ENCODE peak calls at places on chromosomes 13 and 19, in five cellular contexts. B, D, K, G and I are unnamed samples.

GRCh38 chr19:612941-613340 is 20.4 kb downstream of the POLRMT start:
- DNase-seq in B (no peak), D (no peak), K (no peak), G (no peak), I (no peak)

GRCh38 chr13:50224534-50224933 is 209.3 kb downstream of the KCNRG start:
- DNase-seq in B (no peak), K (no peak), D (peak; percentile 54), G (no peak), I (no peak)

GRCh38 chr19:47778954-47779351 is 450 bp downstream of the SELENOW start:
- DNase-seq in B (peak; percentile 38), K (peak; percentile 22), D (no peak), G (no peak), I (peak; percentile 36)

GRCh38 chr13:104936304-104936703 is 1599.2 kb downstream of the EFNB2 start:
- DNase-seq in D (peak; percentile 2), G (no peak), B (no peak), K (peak; percentile 3), I (no peak)

GRCh38 chr13:35157143-35157755 is 215.2 kb downstream of the NBEA start:
- DNase-seq in B (peak; percentile 62), D (peak; percentile 72), G (no peak), K (peak; percentile 66), I (peak; percentile 62)

GRCh38 chr13:61078976-61079770 is 336.5 kb downstream of the PCDH20 start:
- DNase-seq in G (no peak), K (no peak), B (no peak), D (no peak), I (no peak)

GRCh38 chr19:44002212-44002565 is 568 bp upstream of the ZNF230 start:
- DNase-seq in B (no peak), K (no peak), D (no peak), G (no peak), I (no peak)

GRCh38 chr19:30070970-30071632 is 129.1 kb downstream of the URI1 start:
- DNase-seq in K (no peak), B (no peak), G (no peak), D (no peak), I (no peak)

GRCh38 chr19:41604831-41605230 is 22.0 kb downstream of the CEACAM4 start:
- DNase-seq in K (no peak), G (no peak), D (no peak), B (no peak), I (no peak)

GRCh38 chr13:44128522-44128921 is 245.1 kb upstream of the SERP2 start:
- DNase-seq in B (no peak), K (no peak), G (no peak), D (peak; percentile 40), I (no peak)

GRCh38 chr13:45411226-45411625 is 6.9 kb downstream of the SLC25A30 start:
- DNase-seq in G (no peak), B (no peak), D (no peak), K (no peak), I (no peak)

GRCh38 chr19:48596237-48596636 is 10.3 kb upstream of the SPACA4 start:
- DNase-seq in G (no peak), B (no peak), K (no peak), D (no peak), I (no peak)

GRCh38 chr19:30784850-30785459 is 412.8 kb downstream of the ZNF536 start:
- DNase-seq in B (peak; percentile 52), K (peak; percentile 22), D (peak; percentile 45), G (peak; percentile 79), I (peak; percentile 50)

GRCh38 chr13:79481685-79482052 is 714 bp downstream of the NDFIP2 start:
- DNase-seq in G (no peak), B (peak; percentile 25), K (no peak), D (no peak), I (peak; percentile 50)

GRCh38 chr13:48775285-48775684 is 121.6 kb downstream of the CYSLTR2 start:
- DNase-seq in D (no peak), B (no peak), G (no peak), K (no peak), I (no peak)

GRCh38 chr13:48772908-48773307 is 119.2 kb downstream of the CYSLTR2 start:
- DNase-seq in G (no peak), B (no peak), K (no peak), D (no peak), I (no peak)

GRCh38 chr13:48775804-48776203 is 122.1 kb downstream of the CYSLTR2 start:
- DNase-seq in K (peak; percentile 95), D (peak; percentile 91), G (no peak), B (peak; percentile 16), I (no peak)

GRCh38 chr13:48776396-48776795 is 122.7 kb downstream of the CYSLTR2 start:
- DNase-seq in D (peak; percentile 67), K (peak; percentile 54), B (no peak), G (no peak), I (no peak)

DNA sequence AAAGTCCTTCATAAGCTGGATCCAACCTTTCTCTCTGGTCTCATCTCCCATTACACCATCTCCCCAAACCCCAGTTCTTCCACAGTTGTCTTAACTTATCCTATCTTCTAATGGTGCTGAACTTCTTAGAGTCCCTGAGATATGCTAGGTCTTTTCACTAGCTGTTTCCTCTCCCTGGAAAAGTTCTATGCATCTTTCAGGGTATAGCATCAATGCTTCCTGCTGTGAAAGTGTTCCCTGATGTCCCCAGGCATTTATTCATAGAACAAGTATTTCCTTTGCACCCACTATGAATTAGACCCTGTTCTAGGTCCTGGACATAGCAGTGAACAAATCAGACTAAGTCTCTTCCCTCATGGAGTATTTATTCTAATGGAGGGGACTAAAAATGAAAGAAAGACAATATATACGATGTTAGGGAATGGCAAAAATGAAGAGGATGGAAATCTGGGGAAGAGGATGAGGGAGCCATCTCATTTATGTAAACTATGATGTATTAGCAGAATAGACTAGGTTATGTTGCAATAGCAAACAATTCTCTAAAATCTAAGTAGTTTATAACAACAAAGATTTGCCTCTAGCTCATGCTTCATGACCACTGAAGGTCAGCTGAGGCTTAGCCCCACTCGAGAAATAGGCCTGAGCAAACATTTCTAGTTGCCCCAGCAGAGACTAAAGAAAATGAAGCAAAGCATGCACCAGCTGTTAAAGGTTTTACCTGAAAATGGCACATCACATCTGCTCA is 120.0 kb downstream of the CYSLTR2 start:
- DNase-seq in D (peak; percentile 47), G (no peak), B (no peak), K (peak; percentile 69), I (no peak)
- H3K4me1 ChIP-seq in D (peaks cover 15% of the 10 kb centered on the region), G (no peaks in the 10 kb centered on the region), B (no peaks in the 10 kb centered on the region), K (peaks cover 5% of the 10 kb centered on the region), I (no peaks in the 10 kb centered on the region)

DNA sequence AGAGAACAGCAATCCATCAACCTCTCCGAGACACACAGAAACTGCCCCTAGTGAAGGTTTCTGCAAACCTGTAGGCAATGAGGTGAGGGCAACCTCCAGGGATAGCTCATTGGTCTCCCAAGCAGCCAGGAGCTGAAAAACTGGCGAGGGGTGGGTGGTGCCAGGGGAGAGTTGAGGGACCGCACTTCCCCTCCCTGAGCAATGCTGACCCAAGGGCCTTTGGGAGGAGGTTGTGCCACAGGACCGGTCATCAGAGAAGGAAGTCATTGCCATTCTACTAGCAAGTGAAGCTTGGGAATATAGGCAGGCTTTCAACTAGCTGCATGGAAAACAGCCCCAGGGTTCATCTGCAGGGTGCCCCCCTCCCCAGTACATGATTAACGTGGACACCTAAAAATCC is 23.1 kb upstream of the MED4 start:
- DNase-seq in D (no peak), B (no peak), K (no peak), G (no peak), I (no peak)
- H3K4me1 ChIP-seq in D (no peaks in the 10 kb centered on the region), B (no peaks in the 10 kb centered on the region), K (no peaks in the 10 kb centered on the region), G (no peaks in the 10 kb centered on the region), I (no peaks in the 10 kb centered on the region)

DNA sequence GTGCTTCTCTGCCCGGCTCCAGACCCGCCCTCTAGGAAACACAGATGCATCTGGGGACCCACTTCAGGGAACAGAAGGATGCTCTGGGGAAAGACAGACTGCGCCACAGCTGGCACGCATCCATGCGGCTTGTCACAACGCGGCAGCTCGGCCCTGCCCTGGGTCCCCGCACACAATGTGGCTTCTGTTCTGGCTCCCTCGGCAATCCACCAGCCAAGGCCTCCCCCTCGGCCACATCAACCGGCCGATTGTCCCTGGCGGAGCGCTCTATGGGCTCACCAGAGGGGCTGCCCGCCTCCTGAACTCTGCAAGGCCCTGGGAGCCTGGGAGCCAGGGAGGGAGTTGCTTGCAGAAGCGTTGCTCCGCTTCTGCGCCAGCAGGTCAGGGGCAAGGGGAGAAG is 38.1 kb downstream of the MLLT1 start:
- DNase-seq in D (no peak), B (no peak), K (no peak), G (no peak), I (no peak)
- H3K4me1 ChIP-seq in D (peaks cover 9% of the 10 kb centered on the region), B (no peaks in the 10 kb centered on the region), K (peaks cover 27% of the 10 kb centered on the region), G (peaks cover 2% of the 10 kb centered on the region), I (peaks cover 2% of the 10 kb centered on the region)

GRCh38 chr19:33194527-33194883 is 375 bp downstream of the LRP3 start:
- DNase-seq in D (no peak), K (peak; percentile 3), B (peak; percentile 44), G (no peak), I (no peak)

GRCh38 chr19:33196446-33197193 is 2.5 kb downstream of the LRP3 start:
- DNase-seq in G (no peak), D (no peak), K (no peak), B (no peak), I (no peak)

GRCh38 chr19:33194884-33195710 is 967 bp downstream of the LRP3 start:
- DNase-seq in B (peak; percentile 61), G (no peak), D (peak; percentile 60), K (peak; percentile 66), I (peak; percentile 12)

GRCh38 chr19:33197591-33198000 is 3.5 kb downstream of the LRP3 start:
- DNase-seq in B (no peak), K (no peak), G (no peak), D (no peak), I (peak; percentile 22)

DNA sequence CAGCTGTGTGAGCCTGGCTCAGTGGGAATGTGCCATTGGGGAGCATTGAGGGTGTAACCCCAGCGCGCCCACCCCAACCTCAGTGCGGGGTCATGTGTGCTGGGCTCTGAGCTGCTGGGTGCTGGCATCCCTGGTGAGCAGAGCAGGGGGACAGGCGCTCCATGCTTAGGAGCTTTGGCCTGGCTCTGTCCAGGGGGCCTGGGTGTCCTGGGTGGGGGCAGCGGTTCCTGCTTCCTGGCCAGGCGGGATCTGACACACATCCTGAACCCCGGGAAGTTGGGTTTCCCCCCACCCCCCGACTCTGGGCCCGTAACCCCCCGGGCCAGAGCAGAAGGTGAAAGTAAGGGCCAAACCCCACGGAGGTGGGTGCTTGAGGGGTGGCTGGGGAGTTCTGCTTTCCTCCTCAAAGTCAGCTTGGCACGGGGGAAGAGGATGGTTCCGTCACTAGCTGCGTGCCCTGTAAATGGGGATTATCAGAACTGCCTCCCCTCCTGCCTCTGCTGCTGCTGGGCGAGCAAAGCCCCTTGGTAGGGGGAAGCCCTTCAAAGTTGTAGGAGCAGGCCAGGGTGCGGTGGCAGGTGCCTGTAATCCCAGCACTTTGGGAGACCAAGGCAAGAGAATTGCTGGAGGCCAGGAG is 1.7 kb downstream of the LRP3 start:
- DNase-seq in G (no peak), K (no peak), B (no peak), D (no peak), I (no peak)
- H3K4me1 ChIP-seq in G (no peaks in the 10 kb centered on the region), K (peaks cover 17% of the 10 kb centered on the region), B (peaks cover 6% of the 10 kb centered on the region), D (no peaks in the 10 kb centered on the region), I (no peaks in the 10 kb centered on the region)

DNA sequence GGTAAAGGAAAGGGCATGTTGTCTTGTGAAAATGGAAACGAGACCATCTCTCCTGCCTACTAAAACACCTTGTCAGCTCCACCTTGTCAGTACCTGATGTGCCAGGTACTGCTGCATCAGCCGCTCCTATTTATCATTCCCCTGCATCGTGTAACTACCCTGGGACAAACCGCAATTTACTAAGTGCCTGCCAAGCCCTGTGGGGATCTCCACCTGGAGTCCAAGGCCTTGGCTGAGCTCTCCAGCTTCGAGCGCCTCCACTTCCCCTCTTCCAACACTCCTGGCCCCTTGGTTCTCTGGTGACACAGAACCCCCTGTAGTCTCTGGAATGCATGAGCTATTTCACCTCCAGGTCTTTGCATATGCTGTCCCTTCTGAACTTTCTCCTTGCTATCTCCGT is 25.9 kb upstream of the CCNP start:
- DNase-seq in G (peak; percentile 55), D (no peak), K (no peak), B (no peak), I (no peak)
- H3K4me1 ChIP-seq in G (peaks cover 2% of the 10 kb centered on the region), D (no peaks in the 10 kb centered on the region), K (peaks cover 16% of the 10 kb centered on the region), B (no peaks in the 10 kb centered on the region), I (no peaks in the 10 kb centered on the region)

GRCh38 chr13:73767747-73768315 is 366.4 kb downstream of the KLF12 start:
- DNase-seq in K (no peak), D (no peak), B (no peak), G (no peak), I (no peak)
- H3K4me1 ChIP-seq in K (peaks cover 3% of the 10 kb centered on the region), D (no peaks in the 10 kb centered on the region), B (peaks cover 30% of the 10 kb centered on the region), G (peaks cover 10% of the 10 kb centered on the region), I (peaks cover 6% of the 10 kb centered on the region)